ENCODE peak calls at places on chromosome 11, in seven cellular contexts. C is lung; K is posterior cingulate gyrus; J is AG10803; W is retina; H is stimulated activated CD4-positive, alpha-beta T cell treated with anti-CD3 and anti-CD28 coated beads, TNF-alpha, amount 100 ng/mL, for 1 hour; O is GM04504. M is an unnamed sample.

GRCh38 chr11:88886796-88887195 is 179.0 kb downstream of the GRM5 start:
- DNase-seq in W (no peak), J (peak), K (no peak), O (peak), H (no peak), C (no peak), M (peak)

GRCh38 chr11:61846351-61846750 is 18.3 kb downstream of the FADS2 start:
- DNase-seq in O (no peak), J (no peak), C (no peak), K (no peak), W (no peak), H (no peak), M (no peak)

GRCh38 chr11:134781335-134781970 is 369.4 kb upstream of the B3GAT1 start:
- DNase-seq in W (no peak), C (no peak), H (no peak), O (no peak), K (no peak), J (no peak), M (no peak)

GRCh38 chr11:6825333-6825744 is 20.1 kb upstream of the OR10A5 start:
- DNase-seq in C (no peak), K (no peak), O (no peak), J (no peak), H (no peak), W (no peak), M (no peak)

GRCh38 chr11:2912498-2912897 is 16.7 kb downstream of the PHLDA2 start:
- DNase-seq in O (no peak), C (peak), H (no peak), W (no peak), K (no peak), J (peak), M (peak)

GRCh38 chr11:124863137-124863825 is 2.0 kb upstream of the ROBO3 start:
- DNase-seq in H (no peak), K (no peak), W (peak), C (peak), J (peak), O (no peak), M (peak)

GRCh38 chr11:61893981-61894380 is 2.6 kb upstream of the FADS3 start:
- DNase-seq in J (peak), O (peak), C (no peak), K (no peak), H (no peak), W (no peak), M (no peak)

GRCh38 chr11:113728814-113729213 is 22.7 kb upstream of the TMPRSS5 start:
- DNase-seq in H (no peak), K (no peak), W (no peak), C (no peak), O (no peak), J (no peak), M (no peak)

GRCh38 chr11:44324222-44324621 is 14.3 kb upstream of the ALX4 start:
- DNase-seq in C (no peak), O (no peak), J (no peak), W (no peak), K (no peak), H (no peak), M (no peak)

GRCh38 chr11:91243630-91244029 is 981.0 kb upstream of the FAT3 start:
- DNase-seq in O (no peak), J (no peak), C (no peak), H (no peak), K (no peak), W (no peak), M (no peak)

GRCh38 chr11:5258543-5259262 is 4.1 kb upstream of the HBG2 start:
- DNase-seq in C (no peak), K (no peak), O (no peak), J (no peak), W (no peak), H (no peak), M (peak)

GRCh38 chr11:34086554-34087278 is 18.7 kb upstream of the NAT10 start:
- DNase-seq in J (peak), O (no peak), H (no peak), C (no peak), K (no peak), W (no peak), M (no peak)

GRCh38 chr11:5242933-5243844 is 6.5 kb downstream of the HBG1 start:
- DNase-seq in H (no peak), O (no peak), C (no peak), J (no peak), W (no peak), K (no peak), M (no peak)

GRCh38 chr11:1757861-1758610 is 5.7 kb downstream of the CTSD start:
- DNase-seq in O (no peak), K (peak), J (no peak), H (peak), W (no peak), C (no peak), M (no peak)

GRCh38 chr11:126647735-126648134 is 292.2 kb downstream of the ST3GAL4 start:
- DNase-seq in W (no peak), O (peak), K (no peak), C (no peak), J (peak), H (no peak), M (no peak)

GRCh38 chr11:64334764-64335741 is 5.0 kb upstream of the CCDC88B start:
- DNase-seq in J (peak), H (no peak), K (no peak), C (peak), W (peak), O (peak), M (peak)

GRCh38 chr11:44927174-44927661 is 23.5 kb downstream of the TP53I11 start:
- DNase-seq in O (peak), J (peak), H (peak), W (peak), C (peak), K (peak), M (peak)

GRCh38 chr11:83008581-83008923 is 63.1 kb downstream of the RAB30 start:
- DNase-seq in C (no peak), O (no peak), W (no peak), K (no peak), H (no peak), J (peak), M (no peak)

GRCh38 chr11:65209711-65210360 is 28.1 kb downstream of the CAPN1 start:
- DNase-seq in H (no peak), O (no peak), J (no peak), K (no peak), W (no peak), C (no peak), M (no peak)

GRCh38 chr11:20342347-20343279 is 20.9 kb upstream of the HTATIP2 start:
- DNase-seq in J (no peak), C (no peak), H (no peak), W (peak), O (no peak), K (no peak), M (peak)

GRCh38 chr11:14300661-14301304 is 58.2 kb downstream of the RRAS2 start:
- DNase-seq in K (no peak), H (no peak), O (peak), C (peak), W (peak), J (peak), M (peak)

GRCh38 chr11:17641792-17642350 is 77.5 kb upstream of the MYOD1 start:
- DNase-seq in J (no peak), C (no peak), H (no peak), W (no peak), K (no peak), O (no peak), M (no peak)